ENCODE peak calls at places on chromosomes 12 and 14, in five cellular contexts. O is lung, G is substantia nigra, X is mesothelial cell of epicardium, P is dermis blood vessel endothelial cell. B is an unnamed sample.

GRCh38 chr14:51139221-51139681 is 44.3 kb upstream of the TRIM9 start:
- DNase-seq in O (no peak), G (no peak), X (no peak), P (no peak), B (no peak)

GRCh38 chr14:34501997-34502396 is 37.5 kb downstream of the EAPP start:
- DNase-seq in O (no peak), G (no peak), X (no peak), P (peak; percentile 7), B (no peak)

GRCh38 chr12:48068457-48068856 is 37.4 kb downstream of the SENP1 start:
- DNase-seq in O (no peak), G (no peak), X (no peak), P (no peak), B (no peak)

GRCh38 chr12:55828357-55828756 is 1.0 kb downstream of the DNAJC14 start:
- DNase-seq in O (no peak), G (no peak), X (no peak), P (no peak), B (no peak)

GRCh38 chr14:92984082-92984788 is 61.3 kb downstream of the CHGA start:
- DNase-seq in O (no peak), G (no peak), X (no peak), P (no peak), B (no peak)

GRCh38 chr12:123929869-123930583 is 42.6 kb downstream of the CCDC92 start:
- DNase-seq in O (no peak), G (no peak), X (no peak), P (no peak), B (peak; percentile 96)

GRCh38 chr12:103994235-103994634 is 28.6 kb downstream of the TDG start:
- DNase-seq in O (no peak), G (no peak), X (no peak), P (peak; percentile 7), B (no peak)

GRCh38 chr12:48861111-48861510 is 4.6 kb downstream of the RND1 start:
- DNase-seq in O (no peak), G (no peak), X (no peak), P (no peak), B (no peak)

GRCh38 chr14:71206766-71207371 is 299.6 kb downstream of the PCNX1 start:
- DNase-seq in O (no peak), G (no peak), X (no peak), P (peak; percentile 84), B (no peak)

GRCh38 chr14:99733551-99734405 is 49.7 kb downstream of the CYP46A1 start:
- DNase-seq in O (no peak), G (no peak), X (no peak), P (peak; percentile 71), B (peak; percentile 1)

GRCh38 chr12:49954863-49955830 is 4.6 kb downstream of the AQP2 start:
- DNase-seq in O (no peak), G (no peak), X (no peak), P (no peak), B (no peak)

GRCh38 chr12:81797100-81797499 is 38.0 kb upstream of the PPFIA2 start:
- DNase-seq in O (no peak), G (no peak), X (no peak), P (no peak), B (no peak)